ENCODE peak calls at places on chromosome 18, in eight cellular contexts. Q, N, G, I, D, C, O and B are unnamed samples.

GRCh38 chr18:33184918-33185317 is 255.6 kb downstream of the CCDC178 start:
- DNase-seq in G (no peak), C (no peak), O (no peak), N (no peak), I (no peak), D (no peak), Q (no peak), B (no peak)

GRCh38 chr18:50051288-50051687 is 143.7 kb downstream of the MYO5B start:
- DNase-seq in D (peak; percentile 47), I (no peak), C (no peak), Q (no peak), N (no peak), O (peak; percentile 13), G (peak; percentile 32), B (no peak)

GRCh38 chr18:36201765-36202164 is 14.5 kb downstream of the MOCOS start:
- DNase-seq in Q (no peak), I (no peak), G (no peak), O (no peak), D (no peak), C (no peak), N (no peak), B (no peak)

GRCh38 chr18:60676807-60677206 is 304.2 kb upstream of the MC4R start:
- DNase-seq in O (no peak), G (no peak), I (no peak), N (no peak), D (no peak), C (no peak), Q (no peak), B (no peak)

GRCh38 chr18:28062446-28062845 is 114.5 kb downstream of the CDH2 start:
- DNase-seq in G (no peak), I (no peak), Q (no peak), O (no peak), C (peak; percentile 46), N (no peak), D (peak; percentile 36), B (no peak)

GRCh38 chr18:9081940-9082339 is 20.6 kb upstream of the NDUFV2 start:
- DNase-seq in N (no peak), Q (no peak), D (no peak), I (no peak), G (no peak), O (no peak), C (no peak), B (no peak)

GRCh38 chr18:10057808-10058791 is 144.3 kb downstream of the VAPA start:
- DNase-seq in G (peak; percentile 82), Q (no peak), N (no peak), I (no peak), D (peak; percentile 87), O (peak; percentile 2), C (peak; percentile 89), B (no peak)

GRCh38 chr18:31954349-31954748 is 11.4 kb upstream of the TRAPPC8 start:
- DNase-seq in O (peak; percentile 42), Q (peak; percentile 36), C (peak; percentile 11), I (no peak), G (no peak), N (no peak), D (peak; percentile 35), B (no peak)

GRCh38 chr18:23844991-23845680 is 155.9 kb downstream of the LAMA3 start:
- DNase-seq in I (no peak), Q (no peak), O (peak; percentile 15), D (no peak), G (peak; percentile 91), N (no peak), C (no peak), B (no peak)

GRCh38 chr18:56511996-56512395 is 126.4 kb downstream of the TXNL1 start:
- DNase-seq in N (no peak), O (no peak), D (no peak), Q (no peak), G (peak; percentile 11), I (no peak), C (no peak), B (peak; percentile 43)

GRCh38 chr18:3923750-3924149 is 473.8 kb downstream of the TGIF1 start:
- DNase-seq in I (no peak), N (no peak), G (peak; percentile 83), O (peak; percentile 6), C (peak; percentile 39), D (peak; percentile 40), Q (no peak), B (no peak)

GRCh38 chr18:27143580-27144287 is 41.4 kb downstream of the CHST9 start:
- DNase-seq in Q (no peak), C (no peak), I (no peak), D (no peak), O (no peak), G (no peak), N (no peak), B (no peak)

GRCh38 chr18:44691148-44691925 is 10.6 kb downstream of the SETBP1 start:
- DNase-seq in O (no peak), I (no peak), G (no peak), C (no peak), N (no peak), D (no peak), Q (peak; percentile 63), B (no peak)

GRCh38 chr18:47067648-47068047 is 32.2 kb upstream of the ELOA2 start:
- DNase-seq in N (no peak), O (no peak), C (no peak), D (no peak), Q (no peak), G (no peak), I (no peak), B (no peak)

GRCh38 chr18:76519156-76519549 is 24.1 kb upstream of the ZNF516 start:
- DNase-seq in G (no peak), C (peak; percentile 44), D (peak; percentile 36), Q (no peak), I (no peak), N (no peak), O (no peak), B (no peak)

GRCh38 chr18:72849671-72850070 is 18.1 kb downstream of the NETO1 start:
- DNase-seq in C (no peak), Q (no peak), G (peak; percentile 46), I (no peak), D (no peak), O (no peak), N (no peak), B (no peak)

GRCh38 chr18:36411745-36412168 is 114.2 kb downstream of the FHOD3 start:
- DNase-seq in O (peak; percentile 42), N (no peak), D (peak; percentile 56), Q (no peak), I (no peak), G (no peak), C (peak; percentile 12), B (peak; percentile 61)

GRCh38 chr18:7974200-7974874 is 407.2 kb downstream of the PTPRM start:
- DNase-seq in Q (no peak), I (no peak), N (no peak), O (no peak), D (no peak), G (no peak), C (no peak), B (no peak)

DNA sequence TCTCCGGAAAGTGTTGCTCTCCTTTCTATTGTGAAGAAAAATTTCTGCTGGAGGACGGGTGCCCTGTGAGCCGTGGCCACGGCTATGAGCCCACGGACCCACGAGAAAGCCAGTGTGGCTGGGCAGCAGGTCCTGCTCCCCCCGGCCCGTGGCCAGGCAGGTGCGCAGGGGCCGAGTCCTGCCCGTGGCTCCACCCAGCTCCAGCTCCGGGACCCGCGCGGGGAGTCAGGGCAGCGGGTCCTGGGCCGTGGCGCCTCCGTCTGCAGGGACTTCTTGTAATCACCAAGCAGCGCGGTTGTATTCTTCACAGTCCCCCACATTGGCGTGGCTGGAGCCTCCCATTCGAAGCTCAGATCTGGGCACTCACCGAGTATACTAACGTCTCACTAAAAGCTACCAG is 43.0 kb downstream of the SALL3 start:
- DNase-seq in O (no peak), G (no peak), N (no peak), Q (no peak), C (no peak), I (no peak), D (no peak), B (no peak)
- TF ChIP-seq CTCF in O (no peak), G (no peak), N (no peak), Q (no peak), C (no peak), I (no peak), D (no peak), B (no peak)

GRCh38 chr18:79458917-79459803 is 63.4 kb downstream of the NFATC1 start:
- DNase-seq in C (no peak), N (no peak), G (no peak), D (no peak), Q (no peak), I (no peak), O (no peak), B (no peak)
- H3K4me3 ChIP-seq in C (no peak overlapping the region), N (no peak overlapping the region), G (no peak overlapping the region), D (no peak overlapping the region), Q (no peak overlapping the region), I (peak overlapping the region; percentile 7), O (no peak overlapping the region), B (no peak overlapping the region)

DNA sequence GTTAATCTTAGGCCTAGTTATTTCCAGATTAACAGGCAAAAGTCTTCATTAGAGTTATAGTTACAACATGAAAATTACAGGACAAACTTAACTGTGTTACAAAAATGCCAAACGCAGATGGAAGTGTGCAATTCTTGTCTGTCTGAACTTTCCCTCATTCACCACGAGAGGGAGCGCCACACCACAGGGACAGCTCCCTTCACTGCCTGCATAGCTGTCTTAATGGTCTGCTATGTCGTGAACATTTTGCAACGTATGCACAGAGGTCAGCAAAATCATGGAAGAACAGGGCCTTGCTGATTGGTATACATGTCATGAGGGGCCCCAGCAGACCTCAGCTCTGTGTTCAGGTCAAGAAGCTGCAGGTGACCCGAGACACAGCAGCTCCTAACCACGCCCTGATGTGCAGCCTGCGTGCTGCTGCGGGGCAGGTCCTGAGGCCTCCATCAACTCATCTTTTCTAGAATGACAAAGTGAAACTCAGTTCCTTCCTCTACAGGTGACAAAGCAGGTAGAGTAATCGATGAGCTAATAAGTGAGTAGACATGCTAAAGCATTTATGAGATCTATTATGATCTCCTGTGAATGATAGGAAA is 78.8 kb upstream of the ATP8B1 start:
- DNase-seq in C (peak; percentile 81), G (peak; percentile 61), Q (peak; percentile 68), O (peak; percentile 84), I (peak; percentile 60), D (peak; percentile 92), N (peak; percentile 65), B (peak; percentile 75)
- TF ChIP-seq CTCF in C (peak; percentile 97), G (peak; percentile 97), Q (peak; percentile 84), O (peak; percentile 83), I (peak; percentile 87), D (peak; percentile 92), N (peak; percentile 92), B (peak; percentile 92)

GRCh38 chr18:55269632-55270031 is 310.4 kb upstream of the CCDC68 start:
- DNase-seq in D (no peak), G (no peak), N (no peak), Q (no peak), O (no peak), C (no peak), I (no peak), B (no peak)

GRCh38 chr18:55275042-55275897 is 312.7 kb downstream of the TCF4 start:
- DNase-seq in C (peak; percentile 78), D (peak; percentile 95), O (peak; percentile 23), I (no peak), G (peak; percentile 31), N (no peak), Q (no peak), B (peak; percentile 50)

GRCh38 chr18:55268146-55268545 is 308.9 kb upstream of the CCDC68 start:
- DNase-seq in G (peak; percentile 46), N (no peak), D (peak; percentile 26), O (no peak), I (no peak), C (peak; percentile 26), Q (no peak), B (peak; percentile 90)

GRCh38 chr18:55268629-55269275 is 309.5 kb upstream of the CCDC68 start:
- DNase-seq in G (no peak), O (no peak), Q (no peak), N (no peak), C (no peak), I (no peak), D (no peak), B (peak; percentile 86)

GRCh38 chr18:55272510-55273243 is 313.4 kb upstream of the CCDC68 start:
- DNase-seq in G (no peak), C (peak; percentile 41), N (no peak), O (no peak), D (peak; percentile 81), I (no peak), Q (no peak), B (no peak)
- H3K4me3 ChIP-seq in G (no peak overlapping the region), C (no peak overlapping the region), N (no peak overlapping the region), O (no peak overlapping the region), D (no peak overlapping the region), I (no peak overlapping the region), Q (no peak overlapping the region), B (no peak overlapping the region)